ENCODE peak calls at places on chromosome 6, in nine cellular contexts. U is A673, Q is GM12864, V is GM06990, N is fibroblast of mammary gland, D is left lung, F is choroid plexus epithelial cell, M is neural progenitor cell, R is lung. X is an unnamed sample.

GRCh38 chr6:20708367-20709124 is 174.3 kb downstream of the CDKAL1 start:
- DNase-seq in U (no peak), Q (no peak), V (peak), N (no peak), D (no peak), F (peak), M (peak), R (no peak), X (peak)

GRCh38 chr6:105639124-105639523 is 236.2 kb upstream of the PREP start:
- DNase-seq in U (no peak), Q (no peak), V (no peak), N (no peak), D (no peak), F (no peak), M (no peak), R (no peak), X (no peak)

GRCh38 chr6:142631517-142632385 is 313.2 kb downstream of the HIVEP2 start:
- DNase-seq in U (no peak), Q (no peak), V (no peak), N (no peak), D (no peak), F (no peak), M (no peak), R (no peak), X (peak)

GRCh38 chr6:159342146-159342545 is 172.9 kb downstream of the FNDC1 start:
- DNase-seq in U (no peak), Q (no peak), V (no peak), N (no peak), D (no peak), F (no peak), M (no peak), R (no peak), X (no peak)

GRCh38 chr6:39915866-39916265 is 18.4 kb downstream of the MOCS1 start:
- DNase-seq in U (no peak), Q (no peak), V (no peak), N (no peak), D (no peak), F (no peak), M (no peak), R (no peak), X (no peak)

GRCh38 chr6:127402890-127403617 is 56.1 kb downstream of the KIAA0408 start:
- DNase-seq in U (peak), Q (no peak), V (no peak), N (no peak), D (no peak), F (no peak), M (no peak), R (no peak), X (peak)

GRCh38 chr6:146433881-146434741 is 109.5 kb upstream of the RAB32 start:
- DNase-seq in U (no peak), Q (no peak), V (peak), N (peak), D (peak), F (peak), M (peak), R (no peak), X (peak)

GRCh38 chr6:139181236-139181635 is 46.4 kb downstream of the HECA start:
- DNase-seq in U (no peak), Q (no peak), V (no peak), N (no peak), D (no peak), F (no peak), M (no peak), R (no peak), X (no peak)

GRCh38 chr6:155224031-155224451 is 39.8 kb upstream of the CLDN20 start:
- DNase-seq in U (peak), Q (peak), V (peak), N (peak), D (no peak), F (peak), M (no peak), R (no peak), X (peak)

GRCh38 chr6:15259766-15260098 is 13.9 kb downstream of the JARID2 start:
- DNase-seq in U (no peak), Q (no peak), V (no peak), N (no peak), D (no peak), F (peak), M (no peak), R (no peak), X (no peak)

GRCh38 chr6:43070028-43070632 is 6.0 kb upstream of the PTK7 start:
- DNase-seq in U (peak), Q (no peak), V (no peak), N (peak), D (no peak), F (peak), M (peak), R (no peak), X (peak)

GRCh38 chr6:158561247-158561884 is 1.5 kb downstream of the TMEM181 start:
- DNase-seq in U (no peak), Q (no peak), V (no peak), N (no peak), D (no peak), F (no peak), M (no peak), R (no peak), X (no peak)

GRCh38 chr6:157525918-157526425 is 145.0 kb downstream of the ZDHHC14 start:
- DNase-seq in U (no peak), Q (no peak), V (no peak), N (no peak), D (no peak), F (no peak), M (no peak), R (no peak), X (no peak)

GRCh38 chr6:161406633-161407032 is 132.8 kb upstream of the AGPAT4 start:
- DNase-seq in U (no peak), Q (no peak), V (no peak), N (peak), D (no peak), F (peak), M (no peak), R (no peak), X (peak)

GRCh38 chr6:109050012-109050411 is 44.6 kb downstream of the SESN1 start:
- DNase-seq in U (no peak), Q (no peak), V (no peak), N (no peak), D (no peak), F (no peak), M (no peak), R (no peak), X (no peak)

GRCh38 chr6:23412770-23413169 is 713.2 kb upstream of the NRSN1 start:
- DNase-seq in U (no peak), Q (no peak), V (no peak), N (peak), D (no peak), F (no peak), M (no peak), R (no peak), X (no peak)

GRCh38 chr6:43517503-43518357 is 841 bp downstream of the POLR1C start:
- DNase-seq in U (no peak), Q (no peak), V (no peak), N (peak), D (no peak), F (no peak), M (no peak), R (no peak), X (no peak)

GRCh38 chr6:154945271-154945890 is 49.7 kb upstream of the TIAM2 start:
- DNase-seq in U (no peak), Q (no peak), V (no peak), N (no peak), D (no peak), F (no peak), M (no peak), R (no peak), X (no peak)

GRCh38 chr6:41027799-41028617 is 11.0 kb downstream of the UNC5CL start:
- DNase-seq in U (peak), Q (no peak), V (peak), N (peak), D (peak), F (peak), M (peak), R (peak), X (peak)

GRCh38 chr6:137013738-137014602 is 30.8 kb downstream of the IL20RA start:
- DNase-seq in U (peak), Q (no peak), V (no peak), N (peak), D (no peak), F (peak), M (peak), R (no peak), X (peak)

GRCh38 chr6:44333273-44333919 is 9.1 kb upstream of the SPATS1 start:
- DNase-seq in U (no peak), Q (no peak), V (no peak), N (no peak), D (no peak), F (no peak), M (no peak), R (no peak), X (no peak)

GRCh38 chr6:89324304-89324703 is 9.2 kb upstream of the GABRR2 start:
- DNase-seq in U (no peak), Q (no peak), V (no peak), N (no peak), D (no peak), F (no peak), M (no peak), R (no peak), X (no peak)

GRCh38 chr6:157859775-157860504 is 36.9 kb downstream of the SNX9 start:
- DNase-seq in U (no peak), Q (no peak), V (no peak), N (no peak), D (no peak), F (no peak), M (no peak), R (no peak), X (no peak)

GRCh38 chr6:146361367-146361924 is 182.2 kb upstream of the RAB32 start:
- DNase-seq in U (peak), Q (no peak), V (no peak), N (peak), D (no peak), F (peak), M (no peak), R (no peak), X (peak)

GRCh38 chr6:41430875-41431274 is 95.5 kb downstream of the NCR2 start:
- DNase-seq in U (no peak), Q (no peak), V (no peak), N (peak), D (no peak), F (peak), M (no peak), R (no peak), X (peak)

DNA sequence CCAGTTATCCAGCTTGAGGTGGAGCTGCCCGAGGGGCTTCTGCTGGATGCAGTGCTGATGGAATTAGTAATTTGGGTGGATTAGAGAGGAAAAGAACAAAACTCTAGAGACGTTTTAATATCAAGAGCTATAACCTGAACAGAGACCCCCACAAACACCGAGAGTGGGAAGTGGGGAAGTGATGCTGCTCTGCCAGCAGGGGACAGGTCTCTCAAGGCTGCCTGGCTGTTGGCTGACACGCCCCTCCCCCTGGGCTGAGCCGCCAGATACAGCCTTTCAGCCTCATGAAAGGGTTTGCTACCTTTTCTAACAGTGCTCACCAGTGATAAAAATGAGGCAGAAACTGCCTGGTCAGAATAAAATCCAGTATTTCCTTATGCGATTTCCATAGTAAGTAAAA is 9.6 kb downstream of the LEMD2 start:
- DNase-seq in U (no peak), Q (no peak), V (no peak), N (no peak), D (peak), F (no peak), M (peak), R (no peak), X (no peak)
- TF ChIP-seq CTCF in U (peak), Q (no peak), V (no peak), N (no peak), D (no peak), F (peak), M (peak), R (no peak), X (no peak)

GRCh38 chr6:3759656-3760245 is 8.2 kb upstream of the PXDC1 start:
- DNase-seq in U (no peak), Q (no peak), V (no peak), N (peak), D (no peak), F (peak), M (no peak), R (no peak), X (peak)
- H3K4me3 ChIP-seq in U (no peak), Q (no peak), V (no peak), N (no peak), D (no peak), F (no peak), M (no peak), R (no peak), X (no peak)

GRCh38 chr6:92942549-92942948 is 476.8 kb downstream of the EPHA7 start:
- DNase-seq in U (no peak), Q (no peak), V (no peak), N (no peak), D (no peak), F (no peak), M (no peak), R (no peak), X (no peak)
- TF ChIP-seq CTCF in U (no peak), Q (no peak), V (no peak), N (no peak), D (no peak), F (no peak), M (no peak), R (no peak), X (no peak)

GRCh38 chr6:37135835-37136694 is 33.9 kb upstream of the PIM1 start:
- DNase-seq in U (no peak), Q (no peak), V (no peak), N (peak), D (no peak), F (peak), M (no peak), R (no peak), X (no peak)

GRCh38 chr6:37137201-37137880 is 32.6 kb upstream of the PIM1 start:
- DNase-seq in U (peak), Q (no peak), V (no peak), N (peak), D (no peak), F (peak), M (peak), R (no peak), X (peak)

GRCh38 chr6:37134622-37135191 is 35.2 kb upstream of the PIM1 start:
- DNase-seq in U (no peak), Q (no peak), V (no peak), N (peak), D (no peak), F (peak), M (no peak), R (peak), X (peak)

GRCh38 chr6:37137881-37138568 is 31.9 kb upstream of the PIM1 start:
- DNase-seq in U (no peak), Q (no peak), V (no peak), N (peak), D (no peak), F (peak), M (no peak), R (no peak), X (peak)

GRCh38 chr6:37136821-37137200 is 33.1 kb upstream of the PIM1 start:
- DNase-seq in U (no peak), Q (no peak), V (no peak), N (no peak), D (no peak), F (no peak), M (no peak), R (no peak), X (no peak)
- H3K4me3 ChIP-seq in U (peak), Q (no peak), V (no peak), N (no peak), D (no peak), F (no peak), M (peak), R (no peak), X (no peak)

GRCh38 chr6:55621244-55621643 is 42.3 kb upstream of the HMGCLL1 start:
- DNase-seq in U (no peak), Q (no peak), V (no peak), N (no peak), D (no peak), F (no peak), M (no peak), R (no peak), X (no peak)

GRCh38 chr6:55621993-55622392 is 43.0 kb upstream of the HMGCLL1 start:
- DNase-seq in U (no peak), Q (no peak), V (no peak), N (no peak), D (no peak), F (no peak), M (no peak), R (no peak), X (no peak)

DNA sequence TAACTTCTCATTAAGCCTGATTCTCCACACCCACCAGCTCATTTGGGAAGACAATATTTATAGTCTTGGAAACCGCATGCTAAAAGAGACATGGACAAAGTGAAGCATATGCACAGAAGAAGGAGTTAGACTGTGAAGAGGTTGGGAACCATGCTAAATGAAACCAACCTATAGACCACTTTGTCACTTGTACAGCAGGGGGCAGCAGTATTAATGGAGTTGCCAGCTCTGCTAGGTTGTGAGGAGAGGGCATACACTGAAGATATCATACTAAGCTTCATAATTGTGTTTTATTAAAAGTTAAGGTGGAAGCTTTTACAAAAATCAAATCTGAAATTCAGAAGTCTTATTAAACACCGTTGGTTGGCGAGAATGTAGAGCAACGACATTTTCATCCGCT is 38.3 kb upstream of the HMGCLL1 start:
- DNase-seq in U (peak), Q (no peak), V (no peak), N (peak), D (no peak), F (peak), M (peak), R (no peak), X (peak)
- TF ChIP-seq CTCF in U (peak), Q (peak), V (peak), N (peak), D (peak), F (peak), M (peak), R (no peak), X (peak)

DNA sequence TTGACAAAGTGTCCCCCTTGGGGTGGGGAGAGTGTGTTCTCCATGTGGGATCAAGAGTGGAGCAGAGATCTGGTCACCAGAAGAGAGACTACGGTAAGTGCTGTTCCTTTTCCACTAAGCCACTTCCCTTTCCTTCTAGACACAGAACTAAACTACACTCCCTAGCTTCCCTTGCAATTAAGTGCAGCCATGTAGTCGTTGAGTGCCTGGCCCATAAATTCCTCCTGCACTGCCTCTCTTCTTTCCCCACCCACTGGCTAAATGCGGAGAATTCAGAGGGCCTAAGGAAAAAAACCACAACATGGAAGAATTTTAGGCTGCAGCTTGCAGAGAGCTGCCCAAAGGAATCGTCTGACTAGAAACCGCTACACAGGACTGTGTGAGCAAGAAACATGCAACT is 1.5 kb downstream of the WDR27 start:
- DNase-seq in U (peak), Q (no peak), V (no peak), N (peak), D (no peak), F (peak), M (no peak), R (no peak), X (peak)
- H3K4me3 ChIP-seq in U (peak), Q (no peak), V (no peak), N (peak), D (no peak), F (no peak), M (peak), R (no peak), X (peak)

X was measured in fibroblast of the aortic adventitia.